ENCODE peak calls at places on chromosomes 11 and 22, in five cellular contexts. D is tibial nerve, Q is AG09309, Y is IMR-90, R is LHCN-M2. N is an unnamed sample.

GRCh38 chr11:92329137-92329536 is 104.5 kb downstream of the FAT3 start:
- DNase-seq in D (no peak), Q (no peak), Y (no peak), R (no peak), N (no peak)

GRCh38 chr11:59551651-59552521 is 40.5 kb downstream of the OR4D9 start:
- DNase-seq in D (no peak), Q (no peak), Y (peak; percentile 90), R (peak; percentile 78), N (no peak)

GRCh38 chr11:133570376-133570775 is 38.1 kb upstream of the OPCML start:
- DNase-seq in D (no peak), Q (no peak), Y (no peak), R (no peak), N (no peak)

GRCh38 chr11:11977206-11977938 is 31.1 kb downstream of the DKK3 start:
- DNase-seq in D (peak; percentile 60), Q (peak; percentile 65), Y (peak; percentile 96), R (peak; percentile 96), N (no peak)

GRCh38 chr11:60971520-60971919 is at the start of gene CD6:
- DNase-seq in D (no peak), Q (no peak), Y (no peak), R (no peak), N (no peak)

GRCh38 chr11:120254788-120255518 is 15.0 kb downstream of the POU2F3 start:
- DNase-seq in D (no peak), Q (no peak), Y (no peak), R (no peak), N (no peak)

GRCh38 chr11:64141081-64141783 is 24.7 kb downstream of the MACROD1 start:
- DNase-seq in D (no peak), Q (no peak), Y (no peak), R (no peak), N (no peak)

GRCh38 chr11:126140932-126141291 is 70.5 kb downstream of the RPUSD4 start:
- DNase-seq in D (peak; percentile 65), Q (no peak), Y (peak; percentile 70), R (peak; percentile 78), N (no peak)

GRCh38 chr11:110362916-110363574 is 66.6 kb upstream of the RDX start:
- DNase-seq in D (no peak), Q (no peak), Y (no peak), R (peak; percentile 57), N (no peak)

GRCh38 chr11:9153651-9154050 is 62.3 kb upstream of the SCUBE2 start:
- DNase-seq in D (no peak), Q (no peak), Y (no peak), R (no peak), N (no peak)

GRCh38 chr11:1232328-1233321 is 9.8 kb downstream of the MUC5B start:
- DNase-seq in D (no peak), Q (no peak), Y (no peak), R (no peak), N (no peak)

GRCh38 chr11:40118780-40119179 is 1340.7 kb downstream of the LRRC4C start:
- DNase-seq in D (no peak), Q (no peak), Y (no peak), R (no peak), N (no peak)

GRCh38 chr11:69088676-69089146 is 40.0 kb downstream of the TPCN2 start:
- DNase-seq in D (peak; percentile 69), Q (no peak), Y (peak; percentile 76), R (peak; percentile 68), N (no peak)

GRCh38 chr11:120660024-120660565 is 148.5 kb downstream of the GRIK4 start:
- DNase-seq in D (no peak), Q (no peak), Y (peak; percentile 36), R (peak; percentile 39), N (no peak)

GRCh38 chr11:57641426-57641825 is 8.3 kb downstream of the YPEL4 start:
- DNase-seq in D (no peak), Q (peak; percentile 47), Y (peak; percentile 69), R (peak; percentile 54), N (no peak)

GRCh38 chr22:27801616-27802388 is at the start of gene MN1:
- DNase-seq in D (no peak), Q (no peak), Y (peak; percentile 35), R (peak; percentile 22), N (no peak)